ENCODE peak calls at places on chromosomes 3 and 15, in six cellular contexts. D is GM20000; G is endothelial cell; O is NCI-H1694 treated with DMSO at 0.1 percent for 48 hours; V is neural crest cell; W is stimulated activated CD4-positive, alpha-beta T cell treated with anti-CD3 and anti-CD28 coated beads, Interleukin-12 subunit alpha, Interleukin-12 subunit beta, amount 100 ng/mL, for 24 hours. T is an unnamed sample.

GRCh38 chr3:26437678-26438077 is 184.9 kb upstream of the LRRC3B start:
- DNase-seq in D (no peak), G (no peak), O (no peak), V (no peak), W (no peak), T (no peak)

GRCh38 chr3:177947901-177948300 is 588.3 kb upstream of the KCNMB2 start:
- DNase-seq in D (no peak), G (no peak), O (no peak), V (no peak), W (no peak), T (no peak)

GRCh38 chr3:188779537-188779936 is 392.2 kb upstream of the TPRG1 start:
- DNase-seq in D (no peak), G (no peak), O (no peak), V (no peak), W (no peak), T (no peak)

GRCh38 chr15:68192804-68193521 is 12.2 kb downstream of the CALML4 start:
- DNase-seq in D (no peak), G (no peak), O (no peak), V (no peak), W (no peak), T (no peak)

GRCh38 chr15:94526071-94526689 is 294.8 kb downstream of the MCTP2 start:
- DNase-seq in D (no peak), G (peak), O (no peak), V (no peak), W (no peak), T (no peak)

GRCh38 chr3:194237110-194237509 is 101.2 kb downstream of the HES1 start:
- DNase-seq in D (no peak), G (no peak), O (no peak), V (no peak), W (no peak), T (no peak)

GRCh38 chr3:134772591-134772990 is 22.5 kb upstream of the EPHB1 start:
- DNase-seq in D (no peak), G (no peak), O (no peak), V (no peak), W (no peak), T (no peak)

GRCh38 chr3:169137076-169137475 is 526.4 kb downstream of the MECOM start:
- DNase-seq in D (no peak), G (no peak), O (no peak), V (no peak), W (no peak), T (no peak)

GRCh38 chr3:52065264-52065756 is 8.9 kb upstream of the DUSP7 start:
- DNase-seq in D (no peak), G (no peak), O (no peak), V (no peak), W (no peak), T (no peak)

GRCh38 chr15:73467758-73468157 is 24.8 kb downstream of the REC114 start:
- DNase-seq in D (no peak), G (no peak), O (no peak), V (no peak), W (no peak), T (no peak)

GRCh38 chr3:194687638-194688206 is 2.0 kb downstream of the FAM43A start:
- DNase-seq in D (peak), G (peak), O (peak), V (peak), W (peak), T (peak)

T was measured in GM13977.